ENCODE peak calls at places on chromosomes 7 and 10, in ten cellular contexts. J, H, U, B, S, X, F, R, W and E are unnamed samples.

GRCh38 chr10:113474756-113475155 is 78.1 kb upstream of the HABP2 start:
- DNase-seq in J (no peak), H (no peak), U (no peak), B (no peak), S (no peak), X (no peak), F (no peak), R (no peak), W (no peak), E (no peak)

GRCh38 chr10:131261890-131262289 is 49.6 kb downstream of the TCERG1L start:
- DNase-seq in J (no peak), H (no peak), U (no peak), B (no peak), S (no peak), X (no peak), F (no peak), R (no peak), W (no peak), E (no peak)

GRCh38 chr7:111018960-111019835 is 71.7 kb upstream of the LRRN3 start:
- DNase-seq in J (no peak), H (no peak), U (no peak), B (no peak), S (no peak), X (no peak), F (no peak), R (peak), W (no peak), E (peak)

GRCh38 chr10:93160140-93160539 is 86.4 kb downstream of the CYP26A1 start:
- DNase-seq in J (no peak), H (no peak), U (no peak), B (no peak), S (no peak), X (no peak), F (no peak), R (no peak), W (no peak), E (no peak)

GRCh38 chr10:80199828-80200227 is 5.5 kb downstream of the ANXA11 start:
- DNase-seq in J (peak), H (no peak), U (peak), B (no peak), S (peak), X (peak), F (no peak), R (no peak), W (no peak), E (no peak)

GRCh38 chr10:128739937-128740336 is 613.7 kb upstream of the MKI67 start:
- DNase-seq in J (no peak), H (no peak), U (no peak), B (no peak), S (no peak), X (peak), F (no peak), R (peak), W (no peak), E (no peak)

GRCh38 chr10:79409038-79410035 is 36.1 kb downstream of the ZCCHC24 start:
- DNase-seq in J (no peak), H (no peak), U (no peak), B (no peak), S (no peak), X (no peak), F (peak), R (no peak), W (no peak), E (no peak)

GRCh38 chr7:45033261-45033930 is 33.4 kb downstream of the CCM2 start:
- DNase-seq in J (peak), H (no peak), U (peak), B (no peak), S (peak), X (no peak), F (no peak), R (no peak), W (peak), E (no peak)

GRCh38 chr7:69403169-69403568 is 195.1 kb upstream of the AUTS2 start:
- DNase-seq in J (no peak), H (no peak), U (no peak), B (no peak), S (no peak), X (peak), F (no peak), R (peak), W (no peak), E (peak)

GRCh38 chr7:33044986-33045385 is 17.6 kb downstream of the NT5C3A start:
- DNase-seq in J (peak), H (no peak), U (no peak), B (no peak), S (no peak), X (no peak), F (no peak), R (no peak), W (no peak), E (no peak)

GRCh38 chr7:132933076-132933466 is 148.8 kb downstream of the CHCHD3 start:
- DNase-seq in J (peak), H (no peak), U (peak), B (no peak), S (peak), X (no peak), F (no peak), R (no peak), W (peak), E (no peak)

GRCh38 chr7:106285801-106286492 is 1.2 kb upstream of the NAMPT start:
- DNase-seq in J (no peak), H (no peak), U (peak), B (no peak), S (peak), X (no peak), F (no peak), R (no peak), W (no peak), E (no peak)

GRCh38 chr7:7535688-7536087 is at the start of gene COL28A1:
- DNase-seq in J (no peak), H (no peak), U (no peak), B (no peak), S (no peak), X (no peak), F (no peak), R (no peak), W (no peak), E (no peak)

GRCh38 chr7:129949292-129950133 is 3.2 kb downstream of the UBE2H start:
- DNase-seq in J (peak), H (peak), U (peak), B (no peak), S (peak), X (no peak), F (no peak), R (peak), W (peak), E (peak)

GRCh38 chr7:29449569-29450260 is 113.9 kb upstream of the PRR15 start:
- DNase-seq in J (peak), H (no peak), U (no peak), B (no peak), S (no peak), X (peak), F (no peak), R (no peak), W (no peak), E (no peak)

GRCh38 chr7:106068538-106068961 is 43.6 kb downstream of the SYPL1 start:
- DNase-seq in J (no peak), H (no peak), U (no peak), B (no peak), S (no peak), X (no peak), F (no peak), R (no peak), W (no peak), E (peak)

GRCh38 chr7:105269397-105269796 is 119.3 kb downstream of the SRPK2 start:
- DNase-seq in J (no peak), H (no peak), U (no peak), B (no peak), S (no peak), X (no peak), F (no peak), R (no peak), W (no peak), E (no peak)

GRCh38 chr7:18119985-18120384 is 92.3 kb upstream of the PRPS1L1 start:
- DNase-seq in J (peak), H (no peak), U (peak), B (no peak), S (peak), X (peak), F (no peak), R (peak), W (no peak), E (no peak)

GRCh38 chr7:76294344-76295024 is 8.0 kb upstream of the HSPB1 start:
- DNase-seq in J (peak), H (peak), U (peak), B (no peak), S (peak), X (peak), F (peak), R (peak), W (peak), E (peak)

GRCh38 chr7:142611566-142612250 is 137.6 kb upstream of the PRSS1 start:
- DNase-seq in J (no peak), H (no peak), U (no peak), B (no peak), S (no peak), X (no peak), F (no peak), R (no peak), W (no peak), E (no peak)

GRCh38 chr7:112056409-112056808 is 149.8 kb downstream of the DOCK4 start:
- DNase-seq in J (peak), H (no peak), U (peak), B (no peak), S (peak), X (peak), F (no peak), R (no peak), W (peak), E (no peak)

GRCh38 chr10:125538947-125539649 is 143.9 kb downstream of the TEX36 start:
- DNase-seq in J (no peak), H (no peak), U (no peak), B (no peak), S (no peak), X (peak), F (no peak), R (no peak), W (no peak), E (no peak)

GRCh38 chr7:157357129-157358040 is 20.6 kb downstream of the DNAJB6 start:
- DNase-seq in J (no peak), H (no peak), U (no peak), B (no peak), S (no peak), X (no peak), F (no peak), R (no peak), W (no peak), E (no peak)

GRCh38 chr7:29173458-29173857 is 21.1 kb upstream of the CHN2 start:
- DNase-seq in J (no peak), H (no peak), U (no peak), B (no peak), S (no peak), X (no peak), F (no peak), R (no peak), W (no peak), E (no peak)

GRCh38 chr10:62688971-62689700 is 115.4 kb upstream of the ADO start:
- DNase-seq in J (no peak), H (no peak), U (no peak), B (no peak), S (no peak), X (no peak), F (no peak), R (no peak), W (no peak), E (no peak)

GRCh38 chr10:75034131-75034512 is 77.3 kb upstream of the SAMD8 start:
- DNase-seq in J (peak), H (no peak), U (no peak), B (no peak), S (no peak), X (no peak), F (no peak), R (no peak), W (no peak), E (no peak)

GRCh38 chr7:2231992-2232765 is 566 bp downstream of the MAD1L1 start:
- DNase-seq in J (no peak), H (no peak), U (no peak), B (no peak), S (no peak), X (no peak), F (peak), R (peak), W (peak), E (peak)

GRCh38 chr7:51060536-51060935 is 256.1 kb downstream of the COBL start:
- DNase-seq in J (no peak), H (no peak), U (no peak), B (no peak), S (no peak), X (peak), F (no peak), R (no peak), W (no peak), E (no peak)
- TF ChIP-seq CTCF in J (no peak), H (no peak), U (no peak), B (no peak), S (no peak), X (no peak), F (no peak), R (no peak), W (no peak), E (no peak)

GRCh38 chr10:102502337-102503151 is at the start of gene ACTR1A:
- DNase-seq in J (peak), H (peak), U (peak), B (peak), S (peak), X (peak), F (peak), R (peak), W (peak), E (peak)

GRCh38 chr10:102504976-102505300 is 1.2 kb downstream of the SUFU start:
- DNase-seq in J (no peak), H (no peak), U (no peak), B (no peak), S (no peak), X (no peak), F (no peak), R (no peak), W (no peak), E (no peak)

GRCh38 chr10:102505462-102506115 is 1.8 kb downstream of the SUFU start:
- DNase-seq in J (no peak), H (no peak), U (no peak), B (no peak), S (no peak), X (no peak), F (no peak), R (no peak), W (no peak), E (no peak)

GRCh38 chr10:102503264-102504178 is at the start of gene SUFU:
- DNase-seq in J (peak), H (peak), U (peak), B (peak), S (peak), X (peak), F (peak), R (peak), W (peak), E (peak)

DNA sequence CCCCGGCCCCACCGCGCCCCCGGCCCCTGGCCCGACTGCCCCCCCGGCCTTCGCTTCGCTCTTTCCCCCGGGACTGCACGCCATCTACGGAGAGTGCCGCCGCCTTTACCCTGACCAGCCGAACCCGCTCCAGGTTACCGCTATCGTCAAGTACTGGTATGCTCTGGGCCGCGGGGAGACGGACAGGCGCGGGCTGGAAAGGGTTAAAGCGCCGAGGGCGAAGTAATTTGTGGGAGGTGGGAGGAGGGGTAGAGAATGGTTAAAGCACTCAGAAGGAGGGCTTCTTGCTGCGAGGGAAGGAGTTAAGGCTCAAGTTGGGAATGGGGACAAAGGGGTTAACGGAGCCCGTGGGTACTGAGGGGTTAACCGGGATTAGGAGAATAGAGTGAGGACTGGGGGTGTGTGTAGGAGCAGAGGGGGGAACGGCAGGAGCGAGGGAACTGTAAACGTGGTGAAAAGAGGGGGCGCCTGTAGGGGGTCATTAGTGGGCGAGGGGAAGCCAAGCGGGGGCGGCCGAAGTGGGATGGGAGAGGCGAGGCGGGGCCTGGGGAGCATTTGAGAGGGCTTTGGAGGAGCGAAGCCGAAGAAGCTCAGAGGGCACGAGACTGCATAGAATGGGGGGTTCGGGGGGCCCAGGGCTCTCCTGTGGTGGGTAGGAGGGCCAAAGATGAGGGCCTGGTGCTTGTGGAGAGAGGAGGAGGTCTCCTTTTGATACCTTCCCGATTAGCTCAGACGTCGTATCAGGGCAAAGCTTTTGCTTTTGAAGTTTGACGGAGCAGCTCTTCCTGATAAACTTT is 605 bp downstream of the SUFU start:
- DNase-seq in J (peak), H (peak), U (peak), B (peak), S (peak), X (no peak), F (peak), R (peak), W (peak), E (peak)
- TF ChIP-seq CTCF in J (no peak), H (no peak), U (no peak), B (no peak), S (no peak), X (no peak), F (no peak), R (no peak), W (no peak), E (no peak)

DNA sequence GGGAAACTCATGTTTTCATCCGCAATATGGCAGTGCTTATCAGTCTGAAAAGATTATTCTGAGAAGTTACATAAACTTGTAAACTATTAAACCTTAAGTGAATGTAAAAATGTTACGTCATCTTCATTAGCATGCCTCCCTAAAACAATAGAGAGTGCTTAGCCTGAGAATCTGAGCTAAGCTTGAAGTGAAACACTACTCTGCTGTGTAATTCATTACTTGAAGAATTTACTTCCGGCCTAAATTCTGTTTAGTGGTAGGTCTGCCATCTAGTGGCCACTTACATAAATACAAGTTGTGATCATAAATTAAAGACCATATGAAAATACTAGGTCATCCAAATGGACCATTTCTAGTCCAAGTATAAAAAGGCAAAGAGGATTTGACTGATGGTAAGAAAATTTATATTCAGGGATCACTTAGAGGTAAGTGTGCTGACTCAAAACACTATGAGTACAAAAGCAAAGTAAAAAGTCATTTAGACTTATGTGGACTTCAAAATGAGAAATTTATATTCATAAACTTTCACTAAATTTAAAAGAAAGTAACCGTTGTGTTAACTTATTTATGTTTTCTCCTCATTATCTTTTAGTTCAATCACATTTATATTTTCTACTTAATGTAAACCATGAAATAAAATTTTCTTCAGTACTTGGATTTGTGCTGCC is 745.1 kb upstream of the LRRTM3 start:
- DNase-seq in J (peak), H (no peak), U (peak), B (no peak), S (peak), X (peak), F (peak), R (no peak), W (peak), E (peak)
- TF ChIP-seq CTCF in J (peak), H (peak), U (peak), B (peak), S (peak), X (peak), F (peak), R (peak), W (peak), E (peak)

GRCh38 chr7:144437370-144438191 is 34.1 kb upstream of the NOBOX start:
- DNase-seq in J (peak), H (peak), U (peak), B (no peak), S (peak), X (peak), F (peak), R (peak), W (peak), E (peak)
- TF ChIP-seq CTCF in J (peak), H (peak), U (peak), B (peak), S (peak), X (peak), F (peak), R (peak), W (peak), E (peak)

GRCh38 chr7:88167223-88167622 is 52.6 kb downstream of the SRI start:
- DNase-seq in J (no peak), H (no peak), U (no peak), B (no peak), S (no peak), X (no peak), F (no peak), R (no peak), W (no peak), E (no peak)

DNA sequence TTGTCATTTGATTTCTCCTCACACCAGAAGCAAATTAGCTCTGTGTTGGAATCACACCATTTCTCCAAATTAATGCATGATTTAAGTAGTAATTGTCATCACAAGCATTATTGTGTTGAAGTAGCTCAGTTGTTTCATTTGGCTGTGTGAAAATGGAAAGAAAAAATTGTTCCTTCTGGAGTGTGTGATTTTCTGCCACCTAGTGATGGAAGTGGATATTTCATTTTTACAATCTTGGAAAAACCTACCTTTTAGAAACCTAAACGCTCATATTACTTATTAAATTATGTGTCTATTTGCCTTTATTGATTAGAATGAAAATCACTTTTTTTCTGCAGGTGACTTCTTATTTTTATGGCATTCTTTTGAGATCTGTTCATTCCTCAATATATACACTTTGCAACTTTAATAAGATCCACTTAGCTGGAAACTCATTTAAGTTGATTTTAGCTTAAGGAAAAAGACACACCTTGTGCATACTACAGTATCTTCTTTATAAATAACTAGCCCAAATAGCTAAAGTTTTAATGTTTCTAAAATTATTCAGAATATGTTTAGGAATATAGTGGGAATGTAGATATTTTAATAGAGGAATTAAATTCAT is 50.0 kb downstream of the SRI start:
- DNase-seq in J (peak), H (no peak), U (peak), B (no peak), S (peak), X (peak), F (no peak), R (no peak), W (no peak), E (no peak)
- TF ChIP-seq CTCF in J (peak), H (peak), U (peak), B (peak), S (peak), X (peak), F (peak), R (peak), W (peak), E (peak)

GRCh38 chr7:124171068-124171467 is 138.2 kb upstream of the TMEM229A start:
- DNase-seq in J (peak), H (no peak), U (peak), B (no peak), S (peak), X (peak), F (no peak), R (peak), W (peak), E (peak)
- TF ChIP-seq CTCF in J (peak), H (no peak), U (peak), B (peak), S (peak), X (no peak), F (peak), R (no peak), W (peak), E (peak)